ENCODE peak calls at places on chromosomes 16 and 17, in seven cellular contexts. G, D, J, P, A, V and S are unnamed samples.

GRCh38 chr16:30888856-30889499 is 4.9 kb downstream of the BCL7C start:
- DNase-seq in G (no peak), D (no peak), J (no peak), P (no peak), A (no peak), V (no peak), S (no peak)

GRCh38 chr17:82396601-82397435 is 21.3 kb upstream of the HEXD start:
- DNase-seq in G (no peak), D (no peak), J (peak), P (no peak), A (no peak), V (peak), S (no peak)

GRCh38 chr17:29867643-29868181 is 62.3 kb downstream of the SSH2 start:
- DNase-seq in G (no peak), D (no peak), J (no peak), P (no peak), A (no peak), V (peak), S (no peak)

GRCh38 chr17:65103896-65104295 is 33.3 kb upstream of the RGS9 start:
- DNase-seq in G (no peak), D (no peak), J (peak), P (no peak), A (peak), V (no peak), S (no peak)

GRCh38 chr16:56961386-56961785 is 364 bp upstream of the CETP start:
- DNase-seq in G (no peak), D (no peak), J (no peak), P (no peak), A (no peak), V (no peak), S (no peak)

GRCh38 chr16:87620201-87620495 is 17.8 kb downstream of the JPH3 start:
- DNase-seq in G (no peak), D (no peak), J (no peak), P (no peak), A (no peak), V (no peak), S (no peak)

GRCh38 chr17:74419862-74420492 is 11.9 kb upstream of the GPRC5C start:
- DNase-seq in G (no peak), D (no peak), J (no peak), P (no peak), A (no peak), V (no peak), S (no peak)

GRCh38 chr16:46629331-46629843 is 8.2 kb upstream of the SHCBP1 start:
- DNase-seq in G (peak), D (no peak), J (peak), P (peak), A (no peak), V (peak), S (peak)

GRCh38 chr16:87701505-87701921 is 64.3 kb downstream of the KLHDC4 start:
- DNase-seq in G (no peak), D (no peak), J (no peak), P (no peak), A (no peak), V (no peak), S (no peak)

GRCh38 chr17:48626470-48627241 is 498 bp upstream of the HOXB9 start:
- DNase-seq in G (no peak), D (peak), J (peak), P (no peak), A (no peak), V (peak), S (no peak)

GRCh38 chr16:58339452-58339938 is 44.7 kb upstream of the PRSS54 start:
- DNase-seq in G (no peak), D (no peak), J (peak), P (no peak), A (no peak), V (peak), S (no peak)

GRCh38 chr17:68248199-68248825 is 469 bp downstream of the AMZ2 start:
- DNase-seq in G (peak), D (no peak), J (peak), P (no peak), A (no peak), V (peak), S (peak)

GRCh38 chr16:87895641-87896141 is 26.4 kb upstream of the SLC7A5 start:
- DNase-seq in G (no peak), D (no peak), J (peak), P (peak), A (peak), V (peak), S (no peak)

GRCh38 chr16:21239646-21240045 is 6.1 kb downstream of the ANKS4B start:
- DNase-seq in G (no peak), D (no peak), J (no peak), P (no peak), A (no peak), V (no peak), S (no peak)

GRCh38 chr17:37111329-37111728 is 162.6 kb downstream of the AATF start:
- DNase-seq in G (no peak), D (no peak), J (no peak), P (no peak), A (no peak), V (no peak), S (no peak)

GRCh38 chr17:48002920-48003685 is 32.2 kb downstream of the CDK5RAP3 start:
- DNase-seq in G (peak), D (peak), J (peak), P (no peak), A (no peak), V (no peak), S (no peak)

GRCh38 chr16:80612461-80613017 is 71.7 kb downstream of the DYNLRB2 start:
- DNase-seq in G (no peak), D (no peak), J (no peak), P (no peak), A (no peak), V (no peak), S (no peak)

GRCh38 chr17:68519911-68520310 is 7.7 kb downstream of the PRKAR1A start:
- DNase-seq in G (no peak), D (no peak), J (no peak), P (no peak), A (no peak), V (no peak), S (no peak)

GRCh38 chr17:12296120-12296727 is 275.5 kb downstream of the MAP2K4 start:
- DNase-seq in G (no peak), D (no peak), J (peak), P (no peak), A (peak), V (peak), S (no peak)

GRCh38 chr16:69132424-69133252 is at the start of the genes CHTF8 and UTP4:
- DNase-seq in G (peak), D (peak), J (peak), P (peak), A (peak), V (peak), S (peak)

GRCh38 chr16:26139884-26140283 is 448.1 kb downstream of the HS3ST4 start:
- DNase-seq in G (no peak), D (no peak), J (no peak), P (no peak), A (no peak), V (no peak), S (no peak)

GRCh38 chr16:88662222-88662842 is 559 bp downstream of the MVD start:
- DNase-seq in G (no peak), D (no peak), J (no peak), P (peak), A (no peak), V (no peak), S (no peak)

GRCh38 chr16:84511821-84512220 is 7.4 kb upstream of the MEAK7 start:
- DNase-seq in G (no peak), D (no peak), J (no peak), P (no peak), A (no peak), V (no peak), S (no peak)

GRCh38 chr17:67696853-67697505 is 20.8 kb upstream of the NOL11 start:
- DNase-seq in G (no peak), D (peak), J (no peak), P (no peak), A (no peak), V (no peak), S (peak)

GRCh38 chr16:84941916-84942315 is 69.4 kb downstream of the ZDHHC7 start:
- DNase-seq in G (no peak), D (no peak), J (peak), P (no peak), A (no peak), V (no peak), S (no peak)

GRCh38 chr17:51479303-51479702 is 219.0 kb downstream of the UTP18 start:
- DNase-seq in G (no peak), D (no peak), J (no peak), P (no peak), A (no peak), V (no peak), S (no peak)

GRCh38 chr17:21199311-21199710 is 14.7 kb downstream of the TMEM11 start:
- DNase-seq in G (no peak), D (no peak), J (peak), P (no peak), A (no peak), V (peak), S (no peak)

GRCh38 chr17:68835061-68835460 is 120.1 kb downstream of the ABCA8 start:
- DNase-seq in G (no peak), D (no peak), J (peak), P (no peak), A (no peak), V (no peak), S (no peak)

GRCh38 chr17:48995871-48996695 is 1.1 kb upstream of the IGF2BP1 start:
- DNase-seq in G (peak), D (peak), J (peak), P (peak), A (no peak), V (no peak), S (peak)